ENCODE peak calls at places on chromosomes 1 and 21, in seven cellular contexts. P is CD8-positive, alpha-beta T cell; F is cardiac muscle cell; J is lower lobe of right lung; D is breast epithelium; M is ovary; E is small intestine. N is an unnamed sample.

GRCh38 chr1:115641762-115642167 is at the start of gene VANGL1:
- DNase-seq in P (peak), F (peak), J (peak), D (no peak), M (peak), E (peak), N (no peak)

GRCh38 chr1:221708987-221709386 is 32.9 kb downstream of the DUSP10 start:
- DNase-seq in P (no peak), F (peak), J (no peak), D (peak), M (no peak), E (peak), N (no peak)

GRCh38 chr1:230365723-230366307 is 60.3 kb downstream of the PGBD5 start:
- DNase-seq in P (no peak), F (no peak), J (no peak), D (no peak), M (no peak), E (no peak), N (no peak)

GRCh38 chr1:34640654-34641401 is 114.0 kb upstream of the GJB5 start:
- DNase-seq in P (no peak), F (no peak), J (no peak), D (no peak), M (no peak), E (no peak), N (no peak)

GRCh38 chr21:27693376-27693775 is 726.5 kb upstream of the ADAMTS5 start:
- DNase-seq in P (no peak), F (peak), J (no peak), D (no peak), M (no peak), E (no peak), N (no peak)

GRCh38 chr1:58964880-58965279 is 181.0 kb upstream of the JUN start:
- DNase-seq in P (no peak), F (peak), J (peak), D (no peak), M (no peak), E (peak), N (no peak)

GRCh38 chr1:209937996-209938959 is at the start of gene SYT14:
- DNase-seq in P (no peak), F (peak), J (no peak), D (no peak), M (no peak), E (no peak), N (no peak)

GRCh38 chr1:62294211-62294610 is 25.0 kb downstream of the KANK4 start:
- DNase-seq in P (no peak), F (peak), J (no peak), D (no peak), M (no peak), E (no peak), N (no peak)

GRCh38 chr1:208213786-208214185 is 30.4 kb downstream of the PLXNA2 start:
- DNase-seq in P (no peak), F (no peak), J (no peak), D (no peak), M (no peak), E (no peak), N (no peak)

GRCh38 chr1:21933397-21934248 is 3.5 kb downstream of the HSPG2 start:
- DNase-seq in P (no peak), F (peak), J (peak), D (peak), M (peak), E (no peak), N (peak)

GRCh38 chr1:30283199-30283962 is 440.0 kb downstream of the MATN1 start:
- DNase-seq in P (no peak), F (peak), J (no peak), D (no peak), M (no peak), E (no peak), N (peak)

GRCh38 chr1:112335351-112335750 is 60.7 kb upstream of the CTTNBP2NL start:
- DNase-seq in P (no peak), F (no peak), J (no peak), D (no peak), M (no peak), E (no peak), N (no peak)

GRCh38 chr21:38908537-38908936 is 102.8 kb downstream of the ETS2 start:
- DNase-seq in P (no peak), F (no peak), J (no peak), D (no peak), M (no peak), E (no peak), N (no peak)

GRCh38 chr1:212396638-212397037 is 18.0 kb downstream of the PACC1 start:
- DNase-seq in P (no peak), F (no peak), J (no peak), D (no peak), M (no peak), E (no peak), N (no peak)

GRCh38 chr21:34883501-34884271 is 165.4 kb downstream of the RUNX1 start:
- DNase-seq in P (no peak), F (peak), J (no peak), D (no peak), M (no peak), E (no peak), N (no peak)

GRCh38 chr1:228993106-228993505 is 257.8 kb downstream of the RHOU start:
- DNase-seq in P (no peak), F (no peak), J (no peak), D (no peak), M (no peak), E (no peak), N (no peak)

GRCh38 chr1:203931953-203932352 is 70.6 kb downstream of the SNRPE start:
- DNase-seq in P (no peak), F (no peak), J (no peak), D (peak), M (no peak), E (no peak), N (no peak)

GRCh38 chr1:222820159-222820732 is 5.4 kb downstream of the DISP1 start:
- DNase-seq in P (no peak), F (no peak), J (no peak), D (no peak), M (no peak), E (no peak), N (no peak)

GRCh38 chr1:204072951-204073836 is at the start of gene SOX13:
- DNase-seq in P (peak), F (peak), J (peak), D (peak), M (peak), E (peak), N (peak)

GRCh38 chr1:112696578-112697320 is 10.2 kb downstream of the RHOC start:
- DNase-seq in P (no peak), F (no peak), J (no peak), D (no peak), M (no peak), E (no peak), N (no peak)

GRCh38 chr21:33080776-33081175 is 10.8 kb downstream of the OLIG1 start:
- DNase-seq in P (no peak), F (no peak), J (no peak), D (no peak), M (no peak), E (no peak), N (no peak)

GRCh38 chr1:20143318-20143717 is 4.2 kb downstream of the PLA2G2F start:
- DNase-seq in P (no peak), F (no peak), J (peak), D (no peak), M (no peak), E (no peak), N (no peak)

GRCh38 chr1:10795305-10796021 is 983 bp downstream of the CASZ1 start:
- DNase-seq in P (no peak), F (no peak), J (peak), D (no peak), M (no peak), E (peak), N (no peak)

GRCh38 chr1:243420968-243421675 is 165.3 kb downstream of the SDCCAG8 start:
- DNase-seq in P (no peak), F (no peak), J (no peak), D (no peak), M (no peak), E (no peak), N (no peak)
- H3K4me3 ChIP-seq in P (no peak), F (no peak), J (peak), D (no peak), M (peak), E (no peak), N (no peak)

DNA sequence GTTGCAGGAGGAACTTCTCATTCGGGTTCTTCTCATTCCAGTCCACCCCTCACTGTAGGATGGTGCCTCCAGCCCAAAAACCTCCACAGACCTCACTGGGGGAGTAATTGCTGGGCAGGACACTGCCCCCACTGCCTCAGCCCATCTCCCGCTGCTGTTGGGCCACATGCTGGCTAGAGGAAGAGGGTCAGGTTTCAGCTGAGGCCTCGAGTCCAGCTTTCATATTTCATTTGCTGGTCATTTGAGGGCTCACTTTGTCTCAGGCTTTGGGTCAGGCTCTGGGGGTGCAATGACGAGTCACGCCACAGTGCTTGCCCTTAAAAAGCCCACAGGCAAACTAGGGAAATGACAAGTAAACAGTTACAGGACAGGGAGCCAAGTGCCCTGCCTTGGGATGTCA is 9.3 kb downstream of the CDK18 start:
- DNase-seq in P (no peak), F (no peak), J (no peak), D (no peak), M (no peak), E (no peak), N (no peak)
- H3K27ac ChIP-seq in P (no peak), F (no peak), J (no peak), D (no peak), M (no peak), E (no peak), N (peak)

DNA sequence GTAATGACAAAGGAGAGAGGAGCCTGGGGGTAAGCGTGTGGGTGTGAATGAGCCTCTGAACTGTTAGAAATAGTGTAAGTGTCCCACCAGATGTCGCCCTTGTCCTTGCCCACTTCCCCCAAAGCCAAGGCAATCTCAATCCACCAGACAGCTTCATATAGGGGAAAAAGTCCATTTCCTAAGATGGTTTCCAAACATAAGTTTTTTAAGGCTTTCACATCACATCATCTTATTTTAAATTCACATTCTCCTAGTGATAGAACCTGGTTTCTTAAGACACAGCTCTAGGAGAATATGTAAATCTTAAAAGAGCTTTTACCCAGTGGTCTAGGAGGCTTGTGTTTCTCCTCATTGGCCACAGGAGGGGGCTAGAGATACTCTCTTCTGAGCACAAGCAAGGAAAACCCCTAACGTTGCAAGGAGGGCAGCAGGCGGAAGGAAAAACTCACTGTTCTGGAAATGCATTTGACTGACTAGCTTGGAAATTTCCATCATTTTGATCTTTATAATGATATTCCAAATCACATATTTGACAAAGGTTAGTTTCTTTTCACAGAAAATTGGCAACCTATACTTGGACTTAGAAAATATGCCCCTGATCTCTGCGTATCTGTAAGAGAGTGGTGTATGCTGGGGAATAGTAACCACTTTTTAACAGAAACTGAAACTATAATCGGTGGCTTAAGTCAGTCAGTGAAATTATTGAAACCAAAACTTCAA is 51.9 kb upstream of the LPAR3 start:
- DNase-seq in P (peak), F (peak), J (no peak), D (peak), M (peak), E (peak), N (peak)
- H3K4me3 ChIP-seq in P (peak), F (no peak), J (peak), D (peak), M (peak), E (peak), N (peak)

GRCh38 chr1:215607412-215607811 is 40.3 kb downstream of the KCTD3 start:
- DNase-seq in P (no peak), F (no peak), J (no peak), D (no peak), M (no peak), E (no peak), N (no peak)
- H3K27ac ChIP-seq in P (no peak), F (no peak), J (no peak), D (no peak), M (no peak), E (no peak), N (no peak)

GRCh38 chr1:16153999-16154673 is 1.7 kb downstream of the EPHA2 start:
- DNase-seq in P (no peak), F (no peak), J (no peak), D (no peak), M (no peak), E (no peak), N (no peak)
- H3K4me3 ChIP-seq in P (no peak), F (peak), J (peak), D (peak), M (peak), E (peak), N (peak)

GRCh38 chr1:2074944-2075740 is 24.9 kb downstream of the PRKCZ start:
- DNase-seq in P (no peak), F (no peak), J (no peak), D (no peak), M (no peak), E (no peak), N (no peak)
- H3K27ac ChIP-seq in P (no peak), F (no peak), J (no peak), D (no peak), M (no peak), E (no peak), N (no peak)

DNA sequence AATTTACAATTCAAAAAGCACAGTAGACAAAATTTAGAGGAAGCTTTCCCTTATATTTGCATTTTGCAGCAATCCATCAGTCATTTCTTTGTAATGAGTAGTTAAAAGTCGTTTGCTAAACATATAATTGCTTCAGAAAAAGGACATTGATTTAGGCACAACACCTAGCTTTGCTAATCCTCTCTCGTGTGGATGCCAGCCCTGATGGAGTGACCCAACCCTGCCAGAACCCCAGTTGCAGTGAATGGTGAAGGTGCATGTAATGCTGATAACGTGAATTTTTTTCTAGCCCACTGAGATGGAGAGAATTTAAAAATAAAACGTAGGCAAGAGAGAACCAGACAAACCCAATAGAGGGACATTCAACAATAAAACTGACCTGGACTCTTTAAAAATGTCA is 263.4 kb downstream of the GRIK1 start:
- DNase-seq in P (no peak), F (no peak), J (no peak), D (no peak), M (no peak), E (no peak), N (no peak)
- H3K4me3 ChIP-seq in P (no peak), F (no peak), J (no peak), D (no peak), M (no peak), E (no peak), N (no peak)

DNA sequence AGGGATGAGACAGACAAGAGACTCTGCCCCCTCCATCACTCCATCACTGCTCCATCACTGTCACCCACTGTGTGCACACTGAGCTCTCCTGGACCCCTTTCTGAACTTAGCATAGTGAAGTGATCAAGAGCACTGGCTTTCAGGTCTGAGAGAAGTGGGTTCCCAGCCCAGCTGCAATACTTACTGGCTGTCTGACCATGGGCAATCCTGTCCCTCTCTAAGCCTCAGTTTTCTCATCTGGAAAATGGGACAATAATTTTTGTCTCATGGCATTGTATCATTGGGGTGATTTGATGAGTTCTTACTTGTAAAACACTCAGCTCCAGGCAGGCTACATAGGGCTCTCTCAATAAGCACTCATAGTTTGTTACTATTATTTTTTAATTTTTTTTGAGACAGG is 7.5 kb upstream of the RPS6KA1 start:
- DNase-seq in P (no peak), F (no peak), J (no peak), D (no peak), M (no peak), E (no peak), N (no peak)
- H3K27ac ChIP-seq in P (no peak), F (no peak), J (no peak), D (no peak), M (no peak), E (no peak), N (no peak)

GRCh38 chr1:169110691-169111447 is 4.4 kb downstream of the ATP1B1 start:
- DNase-seq in P (no peak), F (peak), J (peak), D (no peak), M (no peak), E (no peak), N (no peak)
- H3K4me3 ChIP-seq in P (no peak), F (peak), J (peak), D (peak), M (peak), E (peak), N (peak)